ENCODE peak calls at places on chromosomes 16 and 17, in five cellular contexts. One of them, this sample, is unnamed.

GRCh38 chr17:2259769-2260536 is 43.6 kb downstream of the SMG6 start:
- DNase-seq in naive B cell: no peak
- DNase-seq in HEK293T: no peak
- DNase-seq in GOT3: no peak
- DNase-seq in HAP-1: no peak
- DNase-seq in this sample: no peak

GRCh38 chr16:46896314-46896968 is 12.3 kb downstream of the GPT2 start:
- DNase-seq in naive B cell: no peak
- DNase-seq in HEK293T: no peak
- DNase-seq in GOT3: no peak
- DNase-seq in HAP-1: no peak
- DNase-seq in this sample: peak

GRCh38 chr16:71883193-71883848 is 661 bp downstream of the ZNF821 start:
- DNase-seq in naive B cell: peak
- DNase-seq in HEK293T: peak
- DNase-seq in GOT3: no peak
- DNase-seq in HAP-1: peak
- DNase-seq in this sample: peak

GRCh38 chr17:57633236-57633635 is 111.9 kb downstream of the CCDC182 start:
- DNase-seq in naive B cell: no peak
- DNase-seq in HEK293T: no peak
- DNase-seq in GOT3: no peak
- DNase-seq in HAP-1: no peak
- DNase-seq in this sample: no peak

GRCh38 chr17:75848523-75849303 is 4.5 kb upstream of the UNC13D start:
- DNase-seq in naive B cell: peak
- DNase-seq in HEK293T: peak
- DNase-seq in GOT3: no peak
- DNase-seq in HAP-1: peak
- DNase-seq in this sample: peak

GRCh38 chr16:87465306-87465705 is 27.5 kb downstream of the ZCCHC14 start:
- DNase-seq in naive B cell: no peak
- DNase-seq in HEK293T: no peak
- DNase-seq in GOT3: no peak
- DNase-seq in HAP-1: peak
- DNase-seq in this sample: peak

GRCh38 chr17:51371732-51372151 is 111.4 kb downstream of the UTP18 start:
- DNase-seq in naive B cell: no peak
- DNase-seq in HEK293T: peak
- DNase-seq in GOT3: peak
- DNase-seq in HAP-1: peak
- DNase-seq in this sample: peak

GRCh38 chr16:56880176-56880575 is 15.2 kb downstream of the SLC12A3 start:
- DNase-seq in naive B cell: no peak
- DNase-seq in HEK293T: no peak
- DNase-seq in GOT3: no peak
- DNase-seq in HAP-1: no peak
- DNase-seq in this sample: no peak

GRCh38 chr16:58614212-58614611 is 15.4 kb downstream of the CNOT1 start:
- DNase-seq in naive B cell: no peak
- DNase-seq in HEK293T: no peak
- DNase-seq in GOT3: no peak
- DNase-seq in HAP-1: no peak
- DNase-seq in this sample: peak

GRCh38 chr17:79841369-79842135 is 2.3 kb upstream of the CBX4 start:
- DNase-seq in naive B cell: peak
- DNase-seq in HEK293T: no peak
- DNase-seq in GOT3: no peak
- DNase-seq in HAP-1: no peak
- DNase-seq in this sample: no peak

GRCh38 chr16:4147236-4147635 is 31.0 kb upstream of the ADCY9 start:
- DNase-seq in naive B cell: no peak
- DNase-seq in HEK293T: no peak
- DNase-seq in GOT3: no peak
- DNase-seq in HAP-1: no peak
- DNase-seq in this sample: no peak

GRCh38 chr17:81991684-81992513 is 14.5 kb downstream of the ASPSCR1 start:
- DNase-seq in naive B cell: no peak
- DNase-seq in HEK293T: no peak
- DNase-seq in GOT3: no peak
- DNase-seq in HAP-1: peak
- DNase-seq in this sample: peak

GRCh38 chr16:10805362-10805761 is 13.2 kb downstream of the TVP23A start:
- DNase-seq in naive B cell: no peak
- DNase-seq in HEK293T: no peak
- DNase-seq in GOT3: no peak
- DNase-seq in HAP-1: no peak
- DNase-seq in this sample: no peak

GRCh38 chr17:75910699-75911098 is 6.0 kb upstream of the MRPL38 start:
- DNase-seq in naive B cell: no peak
- DNase-seq in HEK293T: no peak
- DNase-seq in GOT3: no peak
- DNase-seq in HAP-1: no peak
- DNase-seq in this sample: no peak

GRCh38 chr16:27312580-27313421 is 973 bp upstream of the IL4R start:
- DNase-seq in naive B cell: no peak
- DNase-seq in HEK293T: no peak
- DNase-seq in GOT3: no peak
- DNase-seq in HAP-1: no peak
- DNase-seq in this sample: no peak

GRCh38 chr17:49696233-49696761 is 11.5 kb downstream of the SLC35B1 start:
- DNase-seq in naive B cell: no peak
- DNase-seq in HEK293T: no peak
- DNase-seq in GOT3: no peak
- DNase-seq in HAP-1: no peak
- DNase-seq in this sample: no peak

GRCh38 chr17:60047590-60047989 is 31.1 kb downstream of the HEATR6 start:
- DNase-seq in naive B cell: no peak
- DNase-seq in HEK293T: no peak
- DNase-seq in GOT3: no peak
- DNase-seq in HAP-1: no peak
- DNase-seq in this sample: no peak

GRCh38 chr16:84103678-84104077 is 13.1 kb downstream of the MBTPS1 start:
- DNase-seq in naive B cell: no peak
- DNase-seq in HEK293T: no peak
- DNase-seq in GOT3: no peak
- DNase-seq in HAP-1: no peak
- DNase-seq in this sample: no peak

GRCh38 chr16:84839054-84839453 is 19.3 kb downstream of the CRISPLD2 start:
- DNase-seq in naive B cell: no peak
- DNase-seq in HEK293T: no peak
- DNase-seq in GOT3: no peak
- DNase-seq in HAP-1: no peak
- DNase-seq in this sample: peak

GRCh38 chr17:30292490-30292858 is 730 bp upstream of the BLMH start:
- DNase-seq in naive B cell: no peak
- DNase-seq in HEK293T: no peak
- DNase-seq in GOT3: no peak
- DNase-seq in HAP-1: no peak
- DNase-seq in this sample: no peak

GRCh38 chr17:31448467-31449077 is 57.1 kb downstream of the RAB11FIP4 start:
- DNase-seq in naive B cell: no peak
- DNase-seq in HEK293T: peak
- DNase-seq in GOT3: no peak
- DNase-seq in HAP-1: no peak
- DNase-seq in this sample: peak

GRCh38 chr17:76758570-76758969 is 20.7 kb downstream of the MFSD11 start:
- DNase-seq in naive B cell: no peak
- DNase-seq in HEK293T: no peak
- DNase-seq in GOT3: no peak
- DNase-seq in HAP-1: no peak
- DNase-seq in this sample: no peak

GRCh38 chr17:47685556-47686275 is 8.2 kb upstream of the TBKBP1 start:
- DNase-seq in naive B cell: no peak
- DNase-seq in HEK293T: no peak
- DNase-seq in GOT3: no peak
- DNase-seq in HAP-1: no peak
- DNase-seq in this sample: no peak

GRCh38 chr16:11497329-11497805 is 89.4 kb downstream of the LITAF start:
- DNase-seq in naive B cell: no peak
- DNase-seq in HEK293T: peak
- DNase-seq in GOT3: peak
- DNase-seq in HAP-1: peak
- DNase-seq in this sample: peak

GRCh38 chr17:62587554-62587953 is 39.9 kb upstream of the MRC2 start:
- DNase-seq in naive B cell: no peak
- DNase-seq in HEK293T: no peak
- DNase-seq in GOT3: no peak
- DNase-seq in HAP-1: no peak
- DNase-seq in this sample: no peak

GRCh38 chr16:14472357-14472756 is 157.7 kb downstream of the PARN start:
- DNase-seq in naive B cell: no peak
- DNase-seq in HEK293T: no peak
- DNase-seq in GOT3: no peak
- DNase-seq in HAP-1: no peak
- DNase-seq in this sample: no peak

GRCh38 chr16:73197598-73197997 is 149.7 kb upstream of the ZFHX3 start:
- DNase-seq in naive B cell: no peak
- DNase-seq in HEK293T: no peak
- DNase-seq in GOT3: no peak
- DNase-seq in HAP-1: no peak
- DNase-seq in this sample: no peak

GRCh38 chr17:73494096-73494954 is 149.9 kb downstream of the SDK2 start:
- DNase-seq in naive B cell: no peak
- DNase-seq in HEK293T: no peak
- DNase-seq in GOT3: no peak
- DNase-seq in HAP-1: no peak
- DNase-seq in this sample: no peak

GRCh38 chr16:64712027-64712426 is 409.8 kb downstream of the CDH11 start:
- DNase-seq in naive B cell: no peak
- DNase-seq in HEK293T: no peak
- DNase-seq in GOT3: no peak
- DNase-seq in HAP-1: no peak
- DNase-seq in this sample: no peak

GRCh38 chr17:57619061-57619937 is 125.8 kb downstream of the CCDC182 start:
- DNase-seq in naive B cell: no peak
- DNase-seq in HEK293T: no peak
- DNase-seq in GOT3: no peak
- DNase-seq in HAP-1: no peak
- DNase-seq in this sample: peak

GRCh38 chr17:19345067-19345460 is 17.5 kb downstream of the B9D1 start:
- DNase-seq in naive B cell: no peak
- DNase-seq in HEK293T: no peak
- DNase-seq in GOT3: no peak
- DNase-seq in HAP-1: no peak
- DNase-seq in this sample: no peak

GRCh38 chr17:15966879-15967248 is 21.9 kb downstream of the ADORA2B start:
- DNase-seq in naive B cell: no peak
- DNase-seq in HEK293T: no peak
- DNase-seq in GOT3: no peak
- DNase-seq in HAP-1: peak
- DNase-seq in this sample: peak

GRCh38 chr16:62829615-62830014 is 793.4 kb upstream of the CDH8 start:
- DNase-seq in naive B cell: no peak
- DNase-seq in HEK293T: no peak
- DNase-seq in GOT3: no peak
- DNase-seq in HAP-1: no peak
- DNase-seq in this sample: no peak

GRCh38 chr16:66399930-66400329 is 27.2 kb upstream of the BEAN1 start:
- DNase-seq in naive B cell: no peak
- DNase-seq in HEK293T: peak
- DNase-seq in GOT3: no peak
- DNase-seq in HAP-1: peak
- DNase-seq in this sample: peak

GRCh38 chr16:14409563-14409962 is 220.5 kb downstream of the PARN start:
- DNase-seq in naive B cell: no peak
- DNase-seq in HEK293T: no peak
- DNase-seq in GOT3: peak
- DNase-seq in HAP-1: no peak
- DNase-seq in this sample: peak

GRCh38 chr16:50632927-50633800 is 47.9 kb downstream of the SNX20 start:
- DNase-seq in naive B cell: no peak
- DNase-seq in HEK293T: no peak
- DNase-seq in GOT3: no peak
- DNase-seq in HAP-1: no peak
- DNase-seq in this sample: no peak

GRCh38 chr17:57433396-57433944 is 177.1 kb downstream of the MSI2 start:
- DNase-seq in naive B cell: no peak
- DNase-seq in HEK293T: no peak
- DNase-seq in GOT3: no peak
- DNase-seq in HAP-1: no peak
- DNase-seq in this sample: no peak

GRCh38 chr17:60393840-60394529 is 2.1 kb upstream of the USP32 start:
- DNase-seq in naive B cell: no peak
- DNase-seq in HEK293T: no peak
- DNase-seq in GOT3: no peak
- DNase-seq in HAP-1: no peak
- DNase-seq in this sample: no peak

GRCh38 chr17:60548990-60549389 is 22.9 kb upstream of the APPBP2 start:
- DNase-seq in naive B cell: no peak
- DNase-seq in HEK293T: no peak
- DNase-seq in GOT3: no peak
- DNase-seq in HAP-1: no peak
- DNase-seq in this sample: no peak

This sample was measured in cardiac muscle cell.